ENCODE peak calls at places on chromosomes 2 and 18, in seven cellular contexts. R is spleen, P is HFF-Myc, Y is fibroblast of mammary gland, C is GM20000, W is adrenal gland, J is psoas muscle. V is an unnamed sample.

GRCh38 chr2:197708331-197708730 is 3.2 kb downstream of the MARS2 start:
- DNase-seq in R (no peak), P (no peak), Y (peak), C (no peak), W (no peak), J (no peak), V (no peak)

GRCh38 chr2:203328735-203329549 is 748 bp downstream of the ABI2 start:
- DNase-seq in R (peak), P (no peak), Y (peak), C (peak), W (peak), J (peak), V (peak)

GRCh38 chr2:72934683-72935610 is 17.6 kb downstream of the EMX1 start:
- DNase-seq in R (peak), P (no peak), Y (no peak), C (peak), W (no peak), J (peak), V (no peak)

GRCh38 chr2:185245216-185245615 is 493.4 kb upstream of the FSIP2 start:
- DNase-seq in R (no peak), P (no peak), Y (no peak), C (no peak), W (no peak), J (no peak), V (no peak)

GRCh38 chr2:152611458-152612231 is 105.6 kb downstream of the PRPF40A start:
- DNase-seq in R (no peak), P (peak), Y (peak), C (peak), W (peak), J (peak), V (peak)

GRCh38 chr2:37593024-37593423 is 78.4 kb downstream of the CDC42EP3 start:
- DNase-seq in R (no peak), P (no peak), Y (no peak), C (no peak), W (no peak), J (no peak), V (no peak)

GRCh38 chr2:31406593-31407385 is 7.8 kb downstream of the XDH start:
- DNase-seq in R (no peak), P (no peak), Y (no peak), C (no peak), W (no peak), J (no peak), V (no peak)

GRCh38 chr18:25727281-25727680 is 363.1 kb downstream of the SS18 start:
- DNase-seq in R (no peak), P (no peak), Y (no peak), C (no peak), W (no peak), J (no peak), V (no peak)

GRCh38 chr2:238848941-238849853 is 1.3 kb downstream of the TWIST2 start:
- DNase-seq in R (no peak), P (no peak), Y (peak), C (no peak), W (no peak), J (no peak), V (no peak)

GRCh38 chr2:23418490-23418911 is 33.5 kb downstream of the KLHL29 start:
- DNase-seq in R (peak), P (no peak), Y (peak), C (no peak), W (peak), J (no peak), V (no peak)

GRCh38 chr2:18855027-18855426 is 265.7 kb upstream of the NT5C1B start:
- DNase-seq in R (no peak), P (peak), Y (peak), C (no peak), W (no peak), J (no peak), V (no peak)
- TF ChIP-seq CTCF in R (no peak), P (peak), Y (peak), C (no peak), W (peak), J (no peak), V (no peak)

GRCh38 chr2:201680743-201681142 is 17.7 kb downstream of the MPP4 start:
- DNase-seq in R (no peak), P (no peak), Y (peak), C (peak), W (no peak), J (no peak), V (no peak)
- TF ChIP-seq CTCF in R (peak), P (peak), Y (peak), C (peak), W (no peak), J (peak), V (no peak)

DNA sequence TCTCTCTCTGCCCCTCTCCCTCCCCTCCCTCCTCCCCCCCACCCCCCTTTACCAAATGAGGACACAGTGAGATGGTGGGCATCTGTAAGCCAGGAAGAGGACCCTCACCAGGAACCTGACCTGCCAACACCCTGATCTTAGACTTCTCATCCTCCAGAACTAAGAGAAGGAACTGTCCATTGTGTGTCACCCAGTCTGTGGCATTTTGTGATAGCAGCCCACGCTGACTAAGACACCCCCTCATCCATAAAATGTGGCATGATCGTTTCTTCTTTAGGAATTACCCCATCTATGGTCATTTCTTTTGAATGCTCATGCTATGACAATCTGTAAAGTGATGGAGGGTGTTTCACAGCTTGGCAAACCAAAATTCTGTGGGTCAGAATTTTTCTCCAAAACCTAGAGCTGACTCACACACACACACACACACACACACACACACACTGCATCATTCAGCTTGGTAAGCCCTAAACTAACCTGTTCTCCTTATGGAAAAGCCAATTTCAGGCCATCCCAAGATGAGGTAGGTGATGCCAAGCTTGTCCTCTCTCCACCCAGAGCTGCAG is 45.2 kb upstream of the NRP2 start:
- DNase-seq in R (no peak), P (no peak), Y (peak), C (no peak), W (no peak), J (no peak), V (no peak)
- TF ChIP-seq CTCF in R (no peak), P (no peak), Y (no peak), C (no peak), W (no peak), J (no peak), V (no peak)

DNA sequence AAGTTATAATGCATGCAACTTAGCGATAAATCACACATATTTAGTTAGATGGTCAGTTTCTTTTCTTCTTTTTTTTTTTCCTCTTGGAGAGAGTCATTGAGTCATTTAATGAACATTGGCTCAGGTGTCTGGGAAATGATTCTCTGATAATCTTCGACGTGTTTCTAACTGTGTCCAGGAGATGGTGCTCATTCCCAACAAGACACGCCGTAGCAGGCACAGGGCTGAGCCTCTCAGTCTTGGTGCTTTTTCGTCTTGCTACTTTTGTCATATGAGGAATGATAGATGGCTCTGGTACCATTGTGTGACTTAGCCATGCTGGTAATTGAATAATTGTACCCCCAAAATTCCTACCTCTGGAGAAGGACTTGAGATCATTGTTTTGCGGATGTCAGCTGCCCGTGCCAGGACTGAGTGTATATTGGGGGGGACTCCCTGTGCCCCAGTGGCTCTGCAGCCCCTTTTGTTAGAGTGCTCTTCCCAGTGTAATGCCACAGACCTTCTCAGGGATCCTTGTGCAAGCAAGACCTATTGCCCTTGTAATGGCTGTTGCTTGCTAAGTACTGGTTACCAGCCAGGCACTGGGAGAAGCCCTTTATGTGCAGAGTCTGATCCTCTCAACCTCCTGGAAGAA is 107.6 kb upstream of the CYRIA start:
- DNase-seq in R (no peak), P (no peak), Y (peak), C (peak), W (peak), J (no peak), V (peak)
- TF ChIP-seq CTCF in R (peak), P (peak), Y (peak), C (peak), W (peak), J (peak), V (no peak)

DNA sequence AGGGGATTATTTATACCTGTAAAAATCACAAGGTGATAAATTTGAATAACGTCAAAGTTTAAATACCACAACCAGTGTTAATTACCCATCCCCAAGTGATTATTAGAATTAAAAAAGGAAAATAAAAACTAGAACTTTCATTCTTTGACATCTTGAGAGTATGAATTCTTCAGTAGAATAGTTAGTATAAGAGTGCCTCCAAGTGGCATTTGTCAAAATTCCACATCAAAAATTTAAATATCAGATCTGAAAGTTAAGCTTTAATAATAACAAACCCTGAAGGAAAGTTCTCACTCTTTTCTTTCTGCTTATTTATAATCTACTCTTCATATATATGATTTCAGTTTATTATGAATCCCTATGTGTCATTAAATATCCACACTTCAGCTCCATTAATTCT is 273.7 kb upstream of the KYNU start:
- DNase-seq in R (no peak), P (no peak), Y (no peak), C (no peak), W (no peak), J (no peak), V (no peak)
- TF ChIP-seq CTCF in R (no peak), P (no peak), Y (no peak), C (no peak), W (peak), J (no peak), V (no peak)